ENCODE peak calls at places on chromosome 9, in ten cellular contexts. One of them, this sample, is unnamed.

GRCh38 chr9:126690431-126691051 is 76.8 kb downstream of the LMX1B start:
- DNase-seq in CD8-positive, alpha-beta T cell: peak
- DNase-seq in G401: no peak
- DNase-seq in stimulated activated CD8-positive, alpha-beta memory T cell treated with anti-CD3 and anti-CD28 coated beads, Interleukin-7, amount 100 ng/mL, for 24 hours: peak
- DNase-seq in activated gamma-delta T cell: no peak
- DNase-seq in stimulated activated CD4-positive, alpha-beta T cell treated with anti-CD3 and anti-CD28 coated beads, Interleukin-1b, Interleukin-23, amount 100 ng/mL, for 4 hours: peak
- DNase-seq in left ventricle myocardium inferior: peak
- DNase-seq in HuH-7.5: peak
- DNase-seq in AG08396: no peak
- DNase-seq in aorta: peak
- DNase-seq in this sample: no peak

GRCh38 chr9:116008278-116008677 is 145.3 kb upstream of the PAPPA start:
- DNase-seq in CD8-positive, alpha-beta T cell: no peak
- DNase-seq in G401: no peak
- DNase-seq in stimulated activated CD8-positive, alpha-beta memory T cell treated with anti-CD3 and anti-CD28 coated beads, Interleukin-7, amount 100 ng/mL, for 24 hours: no peak
- DNase-seq in activated gamma-delta T cell: no peak
- DNase-seq in stimulated activated CD4-positive, alpha-beta T cell treated with anti-CD3 and anti-CD28 coated beads, Interleukin-1b, Interleukin-23, amount 100 ng/mL, for 4 hours: no peak
- DNase-seq in left ventricle myocardium inferior: no peak
- DNase-seq in HuH-7.5: no peak
- DNase-seq in AG08396: no peak
- DNase-seq in aorta: no peak
- DNase-seq in this sample: no peak

GRCh38 chr9:68780735-68781134 is 75.7 kb downstream of the PIP5K1B start:
- DNase-seq in CD8-positive, alpha-beta T cell: no peak
- DNase-seq in G401: no peak
- DNase-seq in stimulated activated CD8-positive, alpha-beta memory T cell treated with anti-CD3 and anti-CD28 coated beads, Interleukin-7, amount 100 ng/mL, for 24 hours: no peak
- DNase-seq in activated gamma-delta T cell: no peak
- DNase-seq in stimulated activated CD4-positive, alpha-beta T cell treated with anti-CD3 and anti-CD28 coated beads, Interleukin-1b, Interleukin-23, amount 100 ng/mL, for 4 hours: no peak
- DNase-seq in left ventricle myocardium inferior: no peak
- DNase-seq in HuH-7.5: no peak
- DNase-seq in AG08396: no peak
- DNase-seq in aorta: no peak
- DNase-seq in this sample: peak

GRCh38 chr9:115126406-115126805 is 8.4 kb upstream of the TNC start:
- DNase-seq in CD8-positive, alpha-beta T cell: no peak
- DNase-seq in G401: no peak
- DNase-seq in stimulated activated CD8-positive, alpha-beta memory T cell treated with anti-CD3 and anti-CD28 coated beads, Interleukin-7, amount 100 ng/mL, for 24 hours: no peak
- DNase-seq in activated gamma-delta T cell: no peak
- DNase-seq in stimulated activated CD4-positive, alpha-beta T cell treated with anti-CD3 and anti-CD28 coated beads, Interleukin-1b, Interleukin-23, amount 100 ng/mL, for 4 hours: no peak
- DNase-seq in left ventricle myocardium inferior: no peak
- DNase-seq in HuH-7.5: no peak
- DNase-seq in AG08396: no peak
- DNase-seq in aorta: no peak
- DNase-seq in this sample: no peak

GRCh38 chr9:37392272-37392671 is 30.2 kb upstream of the GRHPR start:
- DNase-seq in CD8-positive, alpha-beta T cell: no peak
- DNase-seq in G401: no peak
- DNase-seq in stimulated activated CD8-positive, alpha-beta memory T cell treated with anti-CD3 and anti-CD28 coated beads, Interleukin-7, amount 100 ng/mL, for 24 hours: no peak
- DNase-seq in activated gamma-delta T cell: no peak
- DNase-seq in stimulated activated CD4-positive, alpha-beta T cell treated with anti-CD3 and anti-CD28 coated beads, Interleukin-1b, Interleukin-23, amount 100 ng/mL, for 4 hours: no peak
- DNase-seq in left ventricle myocardium inferior: no peak
- DNase-seq in HuH-7.5: no peak
- DNase-seq in AG08396: no peak
- DNase-seq in aorta: no peak
- DNase-seq in this sample: no peak

GRCh38 chr9:33193818-33194217 is 26.7 kb upstream of the B4GALT1 start:
- DNase-seq in CD8-positive, alpha-beta T cell: no peak
- DNase-seq in G401: no peak
- DNase-seq in stimulated activated CD8-positive, alpha-beta memory T cell treated with anti-CD3 and anti-CD28 coated beads, Interleukin-7, amount 100 ng/mL, for 24 hours: no peak
- DNase-seq in activated gamma-delta T cell: no peak
- DNase-seq in stimulated activated CD4-positive, alpha-beta T cell treated with anti-CD3 and anti-CD28 coated beads, Interleukin-1b, Interleukin-23, amount 100 ng/mL, for 4 hours: no peak
- DNase-seq in left ventricle myocardium inferior: no peak
- DNase-seq in HuH-7.5: no peak
- DNase-seq in AG08396: no peak
- DNase-seq in aorta: no peak
- DNase-seq in this sample: no peak

GRCh38 chr9:83166369-83166768 is 103.4 kb upstream of the RASEF start:
- DNase-seq in CD8-positive, alpha-beta T cell: no peak
- DNase-seq in G401: no peak
- DNase-seq in stimulated activated CD8-positive, alpha-beta memory T cell treated with anti-CD3 and anti-CD28 coated beads, Interleukin-7, amount 100 ng/mL, for 24 hours: no peak
- DNase-seq in activated gamma-delta T cell: no peak
- DNase-seq in stimulated activated CD4-positive, alpha-beta T cell treated with anti-CD3 and anti-CD28 coated beads, Interleukin-1b, Interleukin-23, amount 100 ng/mL, for 4 hours: no peak
- DNase-seq in left ventricle myocardium inferior: no peak
- DNase-seq in HuH-7.5: peak
- DNase-seq in AG08396: peak
- DNase-seq in aorta: no peak
- DNase-seq in this sample: peak

GRCh38 chr9:96383165-96383939 is at the start of gene SLC35D2:
- DNase-seq in CD8-positive, alpha-beta T cell: no peak
- DNase-seq in G401: peak
- DNase-seq in stimulated activated CD8-positive, alpha-beta memory T cell treated with anti-CD3 and anti-CD28 coated beads, Interleukin-7, amount 100 ng/mL, for 24 hours: no peak
- DNase-seq in activated gamma-delta T cell: peak
- DNase-seq in stimulated activated CD4-positive, alpha-beta T cell treated with anti-CD3 and anti-CD28 coated beads, Interleukin-1b, Interleukin-23, amount 100 ng/mL, for 4 hours: peak
- DNase-seq in left ventricle myocardium inferior: peak
- DNase-seq in HuH-7.5: peak
- DNase-seq in AG08396: peak
- DNase-seq in aorta: peak
- DNase-seq in this sample: peak

GRCh38 chr9:88528356-88528755 is 6.6 kb upstream of the NXNL2 start:
- DNase-seq in CD8-positive, alpha-beta T cell: no peak
- DNase-seq in G401: no peak
- DNase-seq in stimulated activated CD8-positive, alpha-beta memory T cell treated with anti-CD3 and anti-CD28 coated beads, Interleukin-7, amount 100 ng/mL, for 24 hours: no peak
- DNase-seq in activated gamma-delta T cell: no peak
- DNase-seq in stimulated activated CD4-positive, alpha-beta T cell treated with anti-CD3 and anti-CD28 coated beads, Interleukin-1b, Interleukin-23, amount 100 ng/mL, for 4 hours: no peak
- DNase-seq in left ventricle myocardium inferior: no peak
- DNase-seq in HuH-7.5: no peak
- DNase-seq in AG08396: no peak
- DNase-seq in aorta: no peak
- DNase-seq in this sample: no peak

This sample was measured in HepG2.